ENCODE peak calls at places on chromosomes 6 and 20, in four cellular contexts. F is HEK293T, Z is K562, K is WTC11. Q is an unnamed sample.

GRCh38 chr6:160355001-160355400 is 6.8 kb downstream of the SLC22A3 start:
- DNase-seq in F (no peak), Z (no peak), K (no peak), Q (no peak)

GRCh38 chr20:3172933-3173581 is at the start of gene LZTS3:
- DNase-seq in F (peak), Z (peak), K (peak), Q (peak)

GRCh38 chr6:48318670-48319069 is 207.7 kb upstream of the PTCHD4 start:
- DNase-seq in F (no peak), Z (no peak), K (no peak), Q (no peak)

GRCh38 chr20:14657231-14657630 is 319.8 kb upstream of the FLRT3 start:
- DNase-seq in F (no peak), Z (no peak), K (no peak), Q (no peak)

GRCh38 chr6:119676971-119677370 is 327.4 kb upstream of the MAN1A1 start:
- DNase-seq in F (no peak), Z (no peak), K (no peak), Q (no peak)

GRCh38 chr6:89379281-89379680 is 26.8 kb upstream of the UBE2J1 start:
- DNase-seq in F (no peak), Z (no peak), K (no peak), Q (no peak)

GRCh38 chr20:24531202-24531601 is 61.8 kb downstream of the SYNDIG1 start:
- DNase-seq in F (no peak), Z (no peak), K (no peak), Q (no peak)

GRCh38 chr20:25553819-25554296 is 31.5 kb downstream of the NINL start:
- DNase-seq in F (no peak), Z (no peak), K (no peak), Q (peak)

GRCh38 chr6:110140650-110141049 is 38.8 kb downstream of the WASF1 start:
- DNase-seq in F (no peak), Z (no peak), K (no peak), Q (no peak)

GRCh38 chr6:76004202-76004601 is 68.3 kb downstream of the IMPG1 start:
- DNase-seq in F (no peak), Z (no peak), K (no peak), Q (no peak)

GRCh38 chr6:80638222-80639055 is 532.0 kb downstream of the BCKDHB start:
- DNase-seq in F (peak), Z (no peak), K (no peak), Q (peak)

GRCh38 chr6:142521791-142522190 is 220.0 kb downstream of the ADGRG6 start:
- DNase-seq in F (no peak), Z (no peak), K (no peak), Q (no peak)

GRCh38 chr20:62409935-62410741 is 3.1 kb upstream of the CABLES2 start:
- DNase-seq in F (peak), Z (peak), K (peak), Q (peak)

GRCh38 chr6:152207915-152208714 is 400.6 kb downstream of the ESR1 start:
- DNase-seq in F (no peak), Z (no peak), K (no peak), Q (peak)

GRCh38 chr6:98828991-98829411 is 5.4 kb upstream of the POU3F2 start:
- DNase-seq in F (no peak), Z (no peak), K (peak), Q (no peak)

GRCh38 chr6:130132286-130132701 is 90.5 kb downstream of the SAMD3 start:
- DNase-seq in F (no peak), Z (no peak), K (no peak), Q (no peak)

GRCh38 chr6:34610819-34611477 is 54.8 kb upstream of the SPDEF start:
- DNase-seq in F (no peak), Z (peak), K (no peak), Q (peak)

GRCh38 chr6:35544748-35545361 is 32.2 kb upstream of the TULP1 start:
- DNase-seq in F (no peak), Z (no peak), K (no peak), Q (no peak)

GRCh38 chr6:150200428-150201105 is 57.7 kb downstream of the PPP1R14C start:
- DNase-seq in F (no peak), Z (no peak), K (no peak), Q (no peak)

GRCh38 chr6:9948600-9949138 is 466.2 kb downstream of the TFAP2A start:
- DNase-seq in F (no peak), Z (no peak), K (no peak), Q (no peak)

GRCh38 chr6:56526860-56527544 is 115.7 kb downstream of the DST start:
- DNase-seq in F (no peak), Z (no peak), K (no peak), Q (no peak)

GRCh38 chr6:164532546-164533362 is 776.7 kb downstream of the C6orf118 start:
- DNase-seq in F (no peak), Z (no peak), K (no peak), Q (no peak)

GRCh38 chr20:62938105-62938888 is at the start of gene GID8:
- DNase-seq in F (peak), Z (no peak), K (peak), Q (peak)

GRCh38 chr20:3795511-3796468 is at the start of gene CDC25B:
- DNase-seq in F (peak), Z (peak), K (peak), Q (peak)

GRCh38 chr6:87945966-87946365 is 101.7 kb upstream of the SPACA1 start:
- DNase-seq in F (no peak), Z (no peak), K (no peak), Q (no peak)

GRCh38 chr6:87945181-87945580 is 102.5 kb upstream of the SPACA1 start:
- DNase-seq in F (no peak), Z (no peak), K (no peak), Q (no peak)

GRCh38 chr6:87941556-87942358 is 105.9 kb upstream of the SPACA1 start:
- DNase-seq in F (no peak), Z (no peak), K (no peak), Q (no peak)

GRCh38 chr6:87943191-87943590 is 104.5 kb upstream of the SPACA1 start:
- DNase-seq in F (no peak), Z (no peak), K (no peak), Q (no peak)

GRCh38 chr6:87944541-87944954 is 103.1 kb upstream of the SPACA1 start:
- DNase-seq in F (peak), Z (no peak), K (peak), Q (peak)
- TF ChIP-seq ELF4 in F (no peak), Z (no peak), K (no peak), Q (no peak)

GRCh38 chr6:37269105-37269504 is 11.2 kb upstream of the TMEM217 start:
- DNase-seq in F (no peak), Z (no peak), K (no peak), Q (no peak)

GRCh38 chr6:37276916-37277509 is 19.1 kb upstream of the TMEM217 start:
- DNase-seq in F (no peak), Z (no peak), K (no peak), Q (no peak)

GRCh38 chr6:37272834-37273566 is 15.1 kb upstream of the TMEM217 start:
- DNase-seq in F (no peak), Z (no peak), K (no peak), Q (no peak)

GRCh38 chr6:37275350-37275749 is 17.4 kb upstream of the TMEM217 start:
- DNase-seq in F (no peak), Z (no peak), K (no peak), Q (no peak)

DNA sequence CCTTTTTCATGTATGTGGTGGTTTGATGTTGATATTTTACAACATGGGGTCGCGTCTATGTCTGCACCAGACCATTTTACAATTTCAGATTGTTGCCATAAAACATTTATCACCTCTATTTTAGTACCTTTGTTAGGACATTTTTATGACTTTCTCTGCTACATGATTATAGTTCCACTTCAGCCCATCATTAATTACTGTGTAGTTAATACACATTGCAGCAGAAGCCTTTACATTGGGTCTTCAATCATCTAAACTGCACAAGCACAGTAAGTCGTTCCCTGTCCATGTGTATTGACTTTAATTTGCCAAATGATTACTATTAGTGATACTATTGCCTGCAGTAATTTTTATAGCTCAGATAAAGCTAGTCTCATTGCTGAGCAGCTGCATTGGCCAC is 15.8 kb upstream of the TMEM217 start:
- DNase-seq in F (no peak), Z (no peak), K (no peak), Q (no peak)
- TF ChIP-seq ELF4 in F (no peak), Z (no peak), K (no peak), Q (no peak)

DNA sequence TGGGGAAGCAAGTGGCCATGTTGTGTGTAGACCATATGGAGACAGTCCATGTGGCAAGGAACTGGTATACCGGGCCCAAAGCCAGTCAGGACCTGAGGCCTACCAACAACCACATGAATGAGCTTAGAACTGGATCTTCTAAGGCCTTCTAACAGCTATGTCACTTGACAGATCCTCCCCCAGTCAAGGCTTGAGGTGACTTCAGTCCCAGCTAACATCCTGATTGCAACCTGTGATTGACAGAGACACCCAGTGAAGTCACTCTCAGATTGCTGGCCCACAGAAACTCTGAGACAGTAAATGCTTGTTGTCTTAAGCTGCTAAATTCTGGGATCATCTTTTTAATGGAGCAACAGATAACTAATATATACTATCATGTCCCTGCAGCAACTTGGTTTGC is 32.9 kb downstream of the AHI1 start:
- DNase-seq in F (no peak), Z (no peak), K (no peak), Q (no peak)
- TF ChIP-seq ELF4 in F (no peak), Z (no peak), K (no peak), Q (no peak)

DNA sequence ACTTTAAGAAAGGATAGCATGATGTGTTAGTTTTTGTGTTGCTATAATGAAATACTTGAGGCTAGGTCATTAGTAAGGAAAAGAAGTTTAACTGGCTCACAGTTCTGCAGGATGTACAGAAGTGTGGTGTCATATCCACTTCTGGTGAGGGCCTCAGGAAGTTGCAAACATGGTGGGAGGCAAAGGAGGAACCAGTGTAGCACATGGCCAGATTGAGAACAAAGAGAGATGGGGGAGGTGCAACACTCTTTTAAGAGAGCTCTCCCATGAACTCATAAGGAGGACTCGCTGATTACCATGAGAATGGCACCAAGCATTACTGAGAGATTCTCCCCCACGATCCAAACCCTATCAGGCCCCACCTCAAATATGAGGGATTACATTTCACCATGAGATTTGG is 265.4 kb downstream of the RIMS1 start:
- DNase-seq in F (no peak), Z (no peak), K (no peak), Q (no peak)
- TF ChIP-seq ELF4 in F (no peak), Z (no peak), K (no peak), Q (no peak)

Q was measured in HepG2.